ENCODE peak calls at places on chromosomes 1 and 21, in five cellular contexts. B is IMR-90, N is brain microvascular endothelial cell, W is neural progenitor cell, J is H1. Q is an unnamed sample. For H3K27me3, the result is how much of the 10 kb centered on the place peaks cover.

GRCh38 chr21:17612023-17612564 is 607 bp downstream of the BTG3 start:
- DNase-seq in B (peak), N (peak), J (peak), W (no peak), Q (no peak)

GRCh38 chr1:111450185-111450584 is 921 bp downstream of the ATP5PB start:
- DNase-seq in W (no peak), N (no peak), J (no peak), B (no peak), Q (no peak)

GRCh38 chr1:175683491-175684175 is 59.8 kb downstream of the TNR start:
- DNase-seq in B (no peak), W (no peak), J (no peak), N (no peak), Q (no peak)

GRCh38 chr1:107877092-107877491 is 87.9 kb downstream of the VAV3 start:
- DNase-seq in J (no peak), N (no peak), B (peak), W (no peak), Q (no peak)

GRCh38 chr1:205147191-205147590 is 25.4 kb upstream of the RBBP5 start:
- DNase-seq in B (peak), J (no peak), W (no peak), N (peak), Q (no peak)

GRCh38 chr1:83015163-83015562 is 983.8 kb downstream of the TTLL7 start:
- DNase-seq in J (no peak), B (no peak), N (no peak), W (no peak), Q (no peak)

GRCh38 chr1:71634159-71634558 is 553.3 kb upstream of the ZRANB2 start:
- DNase-seq in W (no peak), J (no peak), N (no peak), B (no peak), Q (no peak)

GRCh38 chr1:157932082-157932481 is 61.4 kb upstream of the KIRREL1 start:
- DNase-seq in J (no peak), N (no peak), B (peak), W (no peak), Q (no peak)

GRCh38 chr1:227300682-227301081 is 17.6 kb downstream of the CDC42BPA start:
- DNase-seq in J (no peak), W (no peak), N (no peak), B (no peak), Q (no peak)

GRCh38 chr1:228445867-228446584 is 29.4 kb upstream of the TRIM17 start:
- DNase-seq in W (peak), J (peak), B (peak), N (peak), Q (no peak)
- H3K27me3 ChIP-seq in W (half or more), J (under half), B (under half), N (under half), Q (under half)

DNA sequence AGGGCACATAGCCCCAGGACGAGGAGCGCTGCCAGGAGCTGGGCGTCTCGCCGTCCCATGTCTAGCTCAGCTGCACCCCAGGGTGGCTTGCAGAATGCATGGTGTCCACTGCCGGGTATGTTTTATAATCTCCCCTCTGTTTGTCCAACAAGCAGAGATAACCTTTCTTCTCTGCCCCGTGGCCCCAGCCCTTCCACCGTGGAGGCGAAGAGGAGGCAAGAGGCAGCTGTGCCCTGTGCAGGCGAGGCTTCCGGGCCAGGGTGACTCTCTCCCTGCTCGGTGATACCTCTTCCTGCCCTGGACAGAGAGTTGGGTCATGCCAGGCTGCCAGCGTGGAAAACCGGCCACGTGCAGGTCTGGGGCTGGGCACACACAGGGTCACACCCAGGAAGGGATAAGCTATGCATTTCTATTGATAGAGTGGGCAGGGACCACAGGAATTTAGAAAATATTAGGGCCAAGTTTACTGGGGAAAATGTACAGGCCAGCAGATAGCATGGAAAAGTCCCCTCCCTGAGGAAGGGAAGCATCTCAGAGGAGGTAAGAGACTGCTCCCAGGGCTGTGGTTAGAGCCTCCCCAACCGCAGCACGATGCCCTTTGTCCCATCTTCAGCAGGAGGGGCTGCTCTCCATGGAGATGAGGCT is at the start of gene TFF2:
- DNase-seq in B (no peak), W (no peak), J (peak), N (no peak), Q (no peak)
- H3K27me3 ChIP-seq in B (under half), W (under half), J (under half), N (under half), Q (under half)

GRCh38 chr1:74392186-74392585 is 120.2 kb downstream of the LRRC53 start:
- DNase-seq in B (no peak), W (no peak), J (no peak), N (no peak), Q (no peak)
- H3K27me3 ChIP-seq in B (under half), W (under half), J (under half), N (under half), Q (under half)

GRCh38 chr1:38567401-38567800 is 292.2 kb downstream of the RRAGC start:
- DNase-seq in J (no peak), W (no peak), N (no peak), B (no peak), Q (no peak)

GRCh38 chr1:38571726-38572125 is 287.8 kb downstream of the RRAGC start:
- DNase-seq in N (no peak), J (no peak), B (no peak), W (no peak), Q (peak)

GRCh38 chr1:38568061-38568857 is 291.3 kb downstream of the RRAGC start:
- DNase-seq in B (no peak), W (no peak), J (no peak), N (no peak), Q (peak)

GRCh38 chr1:38570576-38570975 is 289.0 kb downstream of the RRAGC start:
- DNase-seq in B (no peak), N (no peak), W (no peak), J (no peak), Q (no peak)

DNA sequence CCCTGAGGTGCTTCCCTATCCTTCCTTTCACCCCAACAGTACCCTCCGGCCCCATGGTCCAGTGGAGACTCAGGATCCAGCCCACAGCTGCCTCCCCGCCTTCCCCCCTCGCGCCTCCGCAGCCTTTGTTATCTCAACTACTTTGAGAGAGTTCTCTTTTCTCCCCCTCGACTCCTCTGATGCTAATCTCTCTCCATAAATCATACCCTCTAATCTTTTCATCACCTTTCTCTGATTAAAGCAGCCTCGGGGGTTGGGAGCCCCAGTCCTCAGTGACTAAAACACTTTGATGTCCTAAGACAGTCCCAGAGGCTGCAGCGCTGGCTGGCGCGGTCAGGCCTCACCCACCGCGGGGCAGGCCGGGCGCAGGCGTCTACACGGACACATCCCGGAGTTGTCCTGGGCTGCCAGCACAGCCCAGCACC is 289.6 kb downstream of the RRAGC start:
- DNase-seq in J (no peak), B (no peak), N (no peak), W (no peak), Q (no peak)
- H3K27me3 ChIP-seq in J (under half), B (under half), N (under half), W (under half), Q (under half)